ENCODE peak calls at places on chromosome 22, in six cellular contexts. One of them, this sample, is unnamed.

GRCh38 chr22:50396751-50397370 is 53.7 kb downstream of the PPP6R2 start:
- DNase-seq in lower lobe of right lung: no peak
- DNase-seq in cardiac muscle cell: no peak
- DNase-seq in fibroblast of lung: no peak
- DNase-seq in heart left ventricle: no peak
- DNase-seq in upper lobe of right lung: no peak
- DNase-seq in this sample: no peak

GRCh38 chr22:26903030-26903856 is 245.9 kb downstream of the MIAT start:
- DNase-seq in upper lobe of right lung: no peak
- DNase-seq in lower lobe of right lung: no peak
- DNase-seq in fibroblast of lung: no peak
- DNase-seq in heart left ventricle: no peak
- DNase-seq in cardiac muscle cell: peak; percentile 73
- DNase-seq in this sample: no peak

GRCh38 chr22:29801153-29801552 is 34.0 kb downstream of the UQCR10 start:
- DNase-seq in heart left ventricle: no peak
- DNase-seq in lower lobe of right lung: no peak
- DNase-seq in upper lobe of right lung: no peak
- DNase-seq in cardiac muscle cell: peak; percentile 56
- DNase-seq in fibroblast of lung: no peak
- DNase-seq in this sample: no peak

GRCh38 chr22:41181349-41182241 is 23.5 kb upstream of the L3MBTL2 start:
- DNase-seq in heart left ventricle: no peak
- DNase-seq in lower lobe of right lung: no peak
- DNase-seq in upper lobe of right lung: no peak
- DNase-seq in cardiac muscle cell: no peak
- DNase-seq in fibroblast of lung: no peak
- DNase-seq in this sample: no peak

GRCh38 chr22:22546490-22546889 is 12.6 kb downstream of the PRAME start:
- DNase-seq in heart left ventricle: no peak
- DNase-seq in fibroblast of lung: peak; percentile 7
- DNase-seq in lower lobe of right lung: no peak
- DNase-seq in upper lobe of right lung: no peak
- DNase-seq in cardiac muscle cell: no peak
- DNase-seq in this sample: no peak

GRCh38 chr22:26952654-26953379 is 295.4 kb downstream of the MIAT start:
- DNase-seq in fibroblast of lung: no peak
- DNase-seq in cardiac muscle cell: no peak
- DNase-seq in heart left ventricle: no peak
- DNase-seq in lower lobe of right lung: no peak
- DNase-seq in upper lobe of right lung: no peak
- DNase-seq in this sample: no peak

GRCh38 chr22:34579519-34579918 is 486.4 kb upstream of the ISX start:
- DNase-seq in cardiac muscle cell: no peak
- DNase-seq in upper lobe of right lung: no peak
- DNase-seq in heart left ventricle: no peak
- DNase-seq in fibroblast of lung: no peak
- DNase-seq in lower lobe of right lung: no peak
- DNase-seq in this sample: no peak

GRCh38 chr22:35686298-35686697 is 31.4 kb upstream of the APOL5 start:
- DNase-seq in fibroblast of lung: no peak
- DNase-seq in cardiac muscle cell: no peak
- DNase-seq in upper lobe of right lung: no peak
- DNase-seq in heart left ventricle: no peak
- DNase-seq in lower lobe of right lung: no peak
- DNase-seq in this sample: no peak

GRCh38 chr22:19766235-19766505 is 5.6 kb downstream of the TBX1 start:
- DNase-seq in fibroblast of lung: no peak
- DNase-seq in upper lobe of right lung: no peak
- DNase-seq in heart left ventricle: no peak
- DNase-seq in cardiac muscle cell: no peak
- DNase-seq in lower lobe of right lung: no peak
- DNase-seq in this sample: no peak

GRCh38 chr22:49825436-49825835 is 2.2 kb downstream of the BRD1 start:
- DNase-seq in upper lobe of right lung: no peak
- DNase-seq in heart left ventricle: no peak
- DNase-seq in fibroblast of lung: peak; percentile 38
- DNase-seq in cardiac muscle cell: no peak
- DNase-seq in lower lobe of right lung: no peak
- DNase-seq in this sample: no peak

GRCh38 chr22:28014141-28015055 is 95.3 kb upstream of the PITPNB start:
- DNase-seq in heart left ventricle: no peak
- DNase-seq in fibroblast of lung: no peak
- DNase-seq in lower lobe of right lung: peak; percentile 43
- DNase-seq in cardiac muscle cell: no peak
- DNase-seq in upper lobe of right lung: peak; percentile 61
- DNase-seq in this sample: no peak

GRCh38 chr22:47053865-47054185 is 291.4 kb downstream of the TBC1D22A start:
- DNase-seq in upper lobe of right lung: no peak
- DNase-seq in lower lobe of right lung: no peak
- DNase-seq in cardiac muscle cell: no peak
- DNase-seq in fibroblast of lung: peak; percentile 48
- DNase-seq in heart left ventricle: no peak
- DNase-seq in this sample: no peak

GRCh38 chr22:28395920-28396447 is 283.7 kb downstream of the TTC28 start:
- DNase-seq in fibroblast of lung: peak; percentile 48
- DNase-seq in lower lobe of right lung: no peak
- DNase-seq in upper lobe of right lung: no peak
- DNase-seq in heart left ventricle: no peak
- DNase-seq in cardiac muscle cell: no peak
- DNase-seq in this sample: no peak

GRCh38 chr22:35541254-35541748 is 670 bp downstream of the RASD2 start:
- DNase-seq in fibroblast of lung: no peak
- DNase-seq in cardiac muscle cell: peak; percentile 39
- DNase-seq in lower lobe of right lung: no peak
- DNase-seq in upper lobe of right lung: no peak
- DNase-seq in heart left ventricle: no peak
- DNase-seq in this sample: no peak

GRCh38 chr22:29312218-29313125 is 3.0 kb downstream of the RASL10A start:
- DNase-seq in upper lobe of right lung: peak; percentile 67
- DNase-seq in cardiac muscle cell: no peak
- DNase-seq in fibroblast of lung: no peak
- DNase-seq in heart left ventricle: no peak
- DNase-seq in lower lobe of right lung: peak; percentile 51
- DNase-seq in this sample: no peak

GRCh38 chr22:49725516-49725915 is 102.2 kb downstream of the BRD1 start:
- DNase-seq in heart left ventricle: no peak
- DNase-seq in lower lobe of right lung: no peak
- DNase-seq in fibroblast of lung: no peak
- DNase-seq in upper lobe of right lung: no peak
- DNase-seq in cardiac muscle cell: no peak
- DNase-seq in this sample: peak; percentile 28

GRCh38 chr22:41197808-41198585 is 7.1 kb upstream of the L3MBTL2 start:
- DNase-seq in cardiac muscle cell: peak; percentile 41
- DNase-seq in upper lobe of right lung: peak; percentile 73
- DNase-seq in lower lobe of right lung: peak; percentile 58
- DNase-seq in heart left ventricle: no peak
- DNase-seq in fibroblast of lung: no peak
- DNase-seq in this sample: no peak

GRCh38 chr22:31969789-31970489 is 25.6 kb downstream of the YWHAH start:
- DNase-seq in heart left ventricle: peak; percentile 53
- DNase-seq in fibroblast of lung: peak; percentile 68
- DNase-seq in cardiac muscle cell: peak; percentile 73
- DNase-seq in lower lobe of right lung: peak; percentile 75
- DNase-seq in upper lobe of right lung: peak; percentile 85
- DNase-seq in this sample: peak; percentile 64

GRCh38 chr22:19448076-19448607 is 631 bp upstream of the C22orf39 start:
- DNase-seq in upper lobe of right lung: no peak
- DNase-seq in fibroblast of lung: peak; percentile 59
- DNase-seq in heart left ventricle: no peak
- DNase-seq in lower lobe of right lung: no peak
- DNase-seq in cardiac muscle cell: peak; percentile 67
- DNase-seq in this sample: no peak

GRCh38 chr22:50151571-50152537 is 18.7 kb upstream of the PANX2 start:
- DNase-seq in heart left ventricle: no peak
- DNase-seq in cardiac muscle cell: no peak
- DNase-seq in lower lobe of right lung: no peak
- DNase-seq in upper lobe of right lung: no peak
- DNase-seq in fibroblast of lung: no peak
- DNase-seq in this sample: no peak

GRCh38 chr22:40739723-40740122 is 60.4 kb downstream of the MCHR1 start:
- DNase-seq in cardiac muscle cell: no peak
- DNase-seq in upper lobe of right lung: no peak
- DNase-seq in lower lobe of right lung: no peak
- DNase-seq in fibroblast of lung: no peak
- DNase-seq in heart left ventricle: no peak
- DNase-seq in this sample: no peak

GRCh38 chr22:34943830-34944229 is 122.1 kb upstream of the ISX start:
- DNase-seq in fibroblast of lung: no peak
- DNase-seq in lower lobe of right lung: no peak
- DNase-seq in heart left ventricle: no peak
- DNase-seq in cardiac muscle cell: no peak
- DNase-seq in upper lobe of right lung: no peak
- DNase-seq in this sample: no peak

GRCh38 chr22:26610983-26611382 is 6.8 kb downstream of the CRYBB1 start:
- DNase-seq in fibroblast of lung: no peak
- DNase-seq in cardiac muscle cell: no peak
- DNase-seq in upper lobe of right lung: no peak
- DNase-seq in heart left ventricle: no peak
- DNase-seq in lower lobe of right lung: no peak
- DNase-seq in this sample: no peak

GRCh38 chr22:19766506-19767426 is 6.2 kb downstream of the TBX1 start:
- DNase-seq in lower lobe of right lung: peak; percentile 81
- DNase-seq in cardiac muscle cell: peak; percentile 50
- DNase-seq in heart left ventricle: no peak
- DNase-seq in upper lobe of right lung: peak; percentile 86
- DNase-seq in fibroblast of lung: no peak
- DNase-seq in this sample: peak; percentile 62

DNA sequence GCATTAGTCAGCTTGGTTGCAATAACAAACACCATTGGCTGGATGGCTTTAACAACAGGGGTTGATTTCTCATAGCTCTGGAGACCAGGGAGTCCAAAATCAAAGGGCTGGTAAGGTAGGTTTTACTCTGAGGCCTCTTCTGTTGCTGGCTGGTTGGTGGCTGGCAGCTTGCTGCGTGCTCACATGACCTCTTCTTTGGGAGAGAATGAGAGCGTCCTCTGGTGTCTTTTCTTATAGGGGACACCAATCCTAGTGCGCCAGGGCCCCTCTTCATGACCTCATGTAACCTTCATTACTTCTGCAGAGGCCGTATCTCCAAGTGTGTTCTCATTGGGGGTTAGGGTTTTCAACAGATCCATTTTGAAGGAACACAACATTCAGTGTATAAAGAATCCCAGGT is 1308.3 kb downstream of the TBC1D22A start:
- DNase-seq in upper lobe of right lung: no peak
- DNase-seq in cardiac muscle cell: no peak
- DNase-seq in heart left ventricle: no peak
- DNase-seq in lower lobe of right lung: no peak
- DNase-seq in fibroblast of lung: no peak
- DNase-seq in this sample: no peak
- TF ChIP-seq CTCF in upper lobe of right lung: no peak
- TF ChIP-seq CTCF in cardiac muscle cell: no peak
- TF ChIP-seq CTCF in heart left ventricle: no peak
- TF ChIP-seq CTCF in lower lobe of right lung: no peak
- TF ChIP-seq CTCF in fibroblast of lung: no peak
- TF ChIP-seq CTCF in this sample: no peak

GRCh38 chr22:43008509-43008908 is 6.4 kb downstream of the PACSIN2 start:
- DNase-seq in lower lobe of right lung: peak; percentile 48
- DNase-seq in fibroblast of lung: no peak
- DNase-seq in heart left ventricle: no peak
- DNase-seq in cardiac muscle cell: no peak
- DNase-seq in upper lobe of right lung: no peak
- DNase-seq in this sample: peak; percentile 77

GRCh38 chr22:43007519-43008102 is 7.3 kb downstream of the PACSIN2 start:
- DNase-seq in heart left ventricle: no peak
- DNase-seq in cardiac muscle cell: peak; percentile 55
- DNase-seq in upper lobe of right lung: peak; percentile 80
- DNase-seq in lower lobe of right lung: peak; percentile 79
- DNase-seq in fibroblast of lung: no peak
- DNase-seq in this sample: no peak

GRCh38 chr22:43009444-43009843 is 5.5 kb downstream of the PACSIN2 start:
- DNase-seq in fibroblast of lung: no peak
- DNase-seq in lower lobe of right lung: no peak
- DNase-seq in upper lobe of right lung: no peak
- DNase-seq in heart left ventricle: no peak
- DNase-seq in cardiac muscle cell: no peak
- DNase-seq in this sample: no peak

GRCh38 chr22:43011079-43011478 is 3.9 kb downstream of the PACSIN2 start:
- DNase-seq in lower lobe of right lung: peak; percentile 7
- DNase-seq in heart left ventricle: no peak
- DNase-seq in cardiac muscle cell: no peak
- DNase-seq in fibroblast of lung: no peak
- DNase-seq in upper lobe of right lung: no peak
- DNase-seq in this sample: no peak

DNA sequence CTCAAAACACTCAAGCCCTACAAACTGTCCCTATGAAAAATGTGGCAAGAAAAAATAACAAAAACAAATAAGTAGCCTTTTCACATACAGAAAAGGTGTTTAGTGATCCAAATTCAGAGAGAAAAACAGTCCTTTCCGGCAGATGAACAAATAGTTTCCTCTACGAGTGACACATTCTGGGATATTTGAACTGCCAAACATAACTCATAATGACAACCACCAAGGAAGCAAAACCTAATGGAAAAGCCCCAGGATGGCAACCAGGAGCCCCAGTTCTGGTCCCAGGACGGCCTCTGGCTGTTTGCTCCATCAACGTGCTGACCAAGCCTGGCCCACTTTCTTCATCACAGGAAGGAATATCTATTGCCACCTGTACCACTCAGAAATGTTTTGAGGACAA is 6.0 kb downstream of the PACSIN2 start:
- DNase-seq in fibroblast of lung: no peak
- DNase-seq in upper lobe of right lung: no peak
- DNase-seq in lower lobe of right lung: peak; percentile 19
- DNase-seq in cardiac muscle cell: no peak
- DNase-seq in heart left ventricle: no peak
- DNase-seq in this sample: no peak
- H3K36me3 ChIP-seq in fibroblast of lung: no peaks in the 10 kb centered on the region
- H3K36me3 ChIP-seq in upper lobe of right lung: no peaks in the 10 kb centered on the region
- H3K36me3 ChIP-seq in lower lobe of right lung: no peaks in the 10 kb centered on the region
- H3K36me3 ChIP-seq in cardiac muscle cell: no peaks in the 10 kb centered on the region
- H3K36me3 ChIP-seq in heart left ventricle: no peaks in the 10 kb centered on the region
- H3K36me3 ChIP-seq in this sample: no peaks in the 10 kb centered on the region

DNA sequence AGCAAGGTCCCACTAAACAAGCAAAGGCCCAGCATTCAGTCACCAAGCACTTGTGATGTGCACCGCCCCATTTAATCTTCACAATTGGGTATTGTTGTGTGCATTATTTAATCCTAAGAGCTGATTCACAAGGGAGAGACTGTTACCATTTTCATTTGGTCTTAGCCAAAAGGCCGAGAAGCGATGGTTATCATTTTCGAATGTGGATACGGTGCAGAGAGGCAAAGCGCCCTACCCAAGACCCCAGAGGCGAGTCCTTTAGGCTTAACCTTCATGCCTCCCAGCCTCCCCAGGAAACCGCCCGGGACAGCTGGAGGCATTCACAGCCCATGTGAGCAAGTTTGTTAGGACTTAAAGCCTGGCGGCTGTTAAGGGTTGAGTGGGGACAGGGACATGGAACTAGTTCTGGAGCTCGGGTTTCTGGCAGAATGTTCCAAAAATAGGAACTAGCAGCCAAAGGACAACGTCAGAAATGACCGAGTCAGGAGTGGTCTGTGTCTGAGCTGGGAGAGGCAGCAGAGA is 13.0 kb upstream of the UPK3A start:
- DNase-seq in fibroblast of lung: peak; percentile 67
- DNase-seq in heart left ventricle: peak; percentile 68
- DNase-seq in upper lobe of right lung: no peak
- DNase-seq in lower lobe of right lung: no peak
- DNase-seq in cardiac muscle cell: peak; percentile 72
- DNase-seq in this sample: peak; percentile 88
- H3K27ac ChIP-seq in fibroblast of lung: no peak overlapping the region
- H3K27ac ChIP-seq in heart left ventricle: peak overlapping the region; percentile 79
- H3K27ac ChIP-seq in upper lobe of right lung: peak overlapping the region; percentile 78
- H3K27ac ChIP-seq in lower lobe of right lung: peak overlapping the region; percentile 70
- H3K27ac ChIP-seq in cardiac muscle cell: peak overlapping the region; percentile 75
- H3K27ac ChIP-seq in this sample: peak overlapping the region; percentile 91

GRCh38 chr22:36977401-36977861 is 41.8 kb downstream of the TST start:
- DNase-seq in upper lobe of right lung: peak; percentile 89
- DNase-seq in cardiac muscle cell: peak; percentile 82
- DNase-seq in fibroblast of lung: no peak
- DNase-seq in heart left ventricle: peak; percentile 43
- DNase-seq in lower lobe of right lung: peak; percentile 81
- DNase-seq in this sample: no peak
- TF ChIP-seq CTCF in upper lobe of right lung: peak; percentile 41
- TF ChIP-seq CTCF in cardiac muscle cell: peak; percentile 53
- TF ChIP-seq CTCF in fibroblast of lung: no peak
- TF ChIP-seq CTCF in heart left ventricle: peak; percentile 13
- TF ChIP-seq CTCF in lower lobe of right lung: peak; percentile 42
- TF ChIP-seq CTCF in this sample: no peak